ENCODE peak calls at places on chromosomes 11 and 22, in nine cellular contexts. One of them, this sample, is unnamed.

GRCh38 chr11:95337972-95338429 is 107.0 kb upstream of the SESN3 start:
- DNase-seq in K562: no peak
- DNase-seq in thyroid gland: no peak
- DNase-seq in prostate gland: no peak
- DNase-seq in body of pancreas: no peak
- DNase-seq in ovary: no peak
- DNase-seq in GM12891: no peak
- DNase-seq in heart left ventricle: no peak
- DNase-seq in A549: no peak
- DNase-seq in this sample: no peak

GRCh38 chr11:22522225-22522624 is 103.4 kb downstream of the FANCF start:
- DNase-seq in heart left ventricle: no peak
- DNase-seq in GM12891: no peak
- DNase-seq in A549: no peak
- DNase-seq in prostate gland: no peak
- DNase-seq in body of pancreas: no peak
- DNase-seq in ovary: no peak
- DNase-seq in thyroid gland: no peak
- DNase-seq in K562: no peak
- DNase-seq in this sample: no peak

GRCh38 chr11:33622231-33622630 is 78.4 kb downstream of the C11orf91 start:
- DNase-seq in thyroid gland: no peak
- DNase-seq in K562: no peak
- DNase-seq in ovary: no peak
- DNase-seq in heart left ventricle: peak
- DNase-seq in GM12891: no peak
- DNase-seq in prostate gland: no peak
- DNase-seq in body of pancreas: no peak
- DNase-seq in A549: no peak
- DNase-seq in this sample: no peak

GRCh38 chr11:13836666-13837065 is 125.9 kb upstream of the SPON1 start:
- DNase-seq in A549: no peak
- DNase-seq in K562: no peak
- DNase-seq in thyroid gland: no peak
- DNase-seq in prostate gland: no peak
- DNase-seq in heart left ventricle: no peak
- DNase-seq in ovary: no peak
- DNase-seq in body of pancreas: no peak
- DNase-seq in GM12891: no peak
- DNase-seq in this sample: no peak

GRCh38 chr11:86511086-86511551 is 136.4 kb downstream of the CCDC81 start:
- DNase-seq in thyroid gland: no peak
- DNase-seq in body of pancreas: no peak
- DNase-seq in ovary: no peak
- DNase-seq in GM12891: no peak
- DNase-seq in A549: peak
- DNase-seq in prostate gland: no peak
- DNase-seq in heart left ventricle: no peak
- DNase-seq in K562: no peak
- DNase-seq in this sample: no peak

GRCh38 chr11:128714881-128715280 is 21.0 kb downstream of the FLI1 start:
- DNase-seq in A549: no peak
- DNase-seq in heart left ventricle: no peak
- DNase-seq in body of pancreas: no peak
- DNase-seq in ovary: no peak
- DNase-seq in K562: no peak
- DNase-seq in thyroid gland: no peak
- DNase-seq in prostate gland: no peak
- DNase-seq in GM12891: no peak
- DNase-seq in this sample: no peak

GRCh38 chr22:27719535-27720227 is 81.9 kb downstream of the MN1 start:
- DNase-seq in A549: peak
- DNase-seq in K562: peak
- DNase-seq in body of pancreas: no peak
- DNase-seq in heart left ventricle: peak
- DNase-seq in prostate gland: peak
- DNase-seq in ovary: no peak
- DNase-seq in thyroid gland: peak
- DNase-seq in GM12891: no peak
- DNase-seq in this sample: no peak

GRCh38 chr11:116170526-116171120 is 602.2 kb downstream of the BUD13 start:
- DNase-seq in A549: no peak
- DNase-seq in prostate gland: no peak
- DNase-seq in K562: peak
- DNase-seq in GM12891: no peak
- DNase-seq in ovary: no peak
- DNase-seq in thyroid gland: no peak
- DNase-seq in heart left ventricle: no peak
- DNase-seq in body of pancreas: no peak
- DNase-seq in this sample: peak

GRCh38 chr11:66850588-66851250 is 6.1 kb upstream of the LRFN4 start:
- DNase-seq in heart left ventricle: peak
- DNase-seq in ovary: peak
- DNase-seq in K562: no peak
- DNase-seq in thyroid gland: no peak
- DNase-seq in body of pancreas: no peak
- DNase-seq in A549: no peak
- DNase-seq in prostate gland: no peak
- DNase-seq in GM12891: peak
- DNase-seq in this sample: no peak

GRCh38 chr11:95451682-95452081 is 220.7 kb upstream of the SESN3 start:
- DNase-seq in A549: no peak
- DNase-seq in thyroid gland: no peak
- DNase-seq in ovary: no peak
- DNase-seq in K562: no peak
- DNase-seq in heart left ventricle: no peak
- DNase-seq in prostate gland: no peak
- DNase-seq in body of pancreas: no peak
- DNase-seq in GM12891: no peak
- DNase-seq in this sample: no peak

GRCh38 chr11:113176971-113177370 is 137.4 kb upstream of the TTC12 start:
- DNase-seq in prostate gland: no peak
- DNase-seq in heart left ventricle: no peak
- DNase-seq in A549: no peak
- DNase-seq in K562: no peak
- DNase-seq in ovary: no peak
- DNase-seq in thyroid gland: no peak
- DNase-seq in GM12891: no peak
- DNase-seq in body of pancreas: no peak
- DNase-seq in this sample: no peak

GRCh38 chr22:36571991-36572390 is 43.0 kb upstream of the EIF3D start:
- DNase-seq in ovary: no peak
- DNase-seq in GM12891: no peak
- DNase-seq in thyroid gland: no peak
- DNase-seq in K562: no peak
- DNase-seq in prostate gland: no peak
- DNase-seq in A549: peak
- DNase-seq in body of pancreas: peak
- DNase-seq in heart left ventricle: no peak
- DNase-seq in this sample: no peak

GRCh38 chr11:117958949-117959348 is 27.2 kb upstream of the IL10RA start:
- DNase-seq in ovary: no peak
- DNase-seq in thyroid gland: no peak
- DNase-seq in body of pancreas: no peak
- DNase-seq in A549: no peak
- DNase-seq in prostate gland: no peak
- DNase-seq in heart left ventricle: no peak
- DNase-seq in K562: no peak
- DNase-seq in GM12891: no peak
- DNase-seq in this sample: no peak

DNA sequence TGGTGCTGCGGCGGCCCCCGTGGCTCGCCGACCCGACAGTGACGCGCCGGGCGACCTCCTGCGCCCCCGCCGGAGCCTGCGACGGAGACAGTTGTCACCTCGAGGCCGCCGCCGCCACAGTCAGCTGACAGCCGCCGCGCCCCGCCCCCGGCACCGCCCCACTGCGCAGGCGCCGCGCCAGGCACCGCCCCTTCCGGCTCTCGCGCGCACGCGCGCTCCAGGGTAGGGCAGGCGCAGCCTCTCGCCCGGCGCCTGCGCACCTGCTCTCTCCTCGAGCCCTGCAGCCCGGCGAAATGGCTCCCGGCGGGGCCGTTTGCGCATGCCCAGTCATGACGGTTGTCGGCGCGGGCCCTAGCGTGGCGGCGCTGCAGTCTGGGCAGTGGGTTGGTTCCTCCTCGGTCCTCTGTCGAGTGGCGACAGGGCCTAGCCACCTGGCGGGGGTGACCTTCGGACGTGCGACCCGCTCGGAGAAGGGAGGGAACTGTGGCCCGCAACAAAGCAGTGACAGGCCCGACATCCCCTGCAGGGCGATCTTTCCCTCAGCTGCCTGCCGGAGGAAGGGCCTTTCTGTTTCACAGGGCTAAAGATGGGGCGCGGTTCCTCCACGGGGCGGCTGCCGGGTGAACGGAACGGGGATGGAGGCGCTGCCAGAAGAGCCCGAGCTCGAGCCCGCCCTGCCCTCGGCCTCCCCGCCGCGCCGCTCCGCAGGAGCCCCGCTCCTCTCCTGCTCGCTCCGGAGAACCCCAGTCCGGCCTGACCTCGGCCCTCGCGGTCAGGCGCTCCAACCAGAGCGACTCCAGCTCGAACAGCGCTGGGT is at the start of gene TOLLIP:
- DNase-seq in body of pancreas: peak
- DNase-seq in thyroid gland: peak
- DNase-seq in prostate gland: peak
- DNase-seq in A549: peak
- DNase-seq in K562: peak
- DNase-seq in ovary: peak
- DNase-seq in heart left ventricle: peak
- DNase-seq in GM12891: peak
- DNase-seq in this sample: peak
- TF ChIP-seq POLR2A in body of pancreas: peak
- TF ChIP-seq POLR2A in thyroid gland: no peak
- TF ChIP-seq POLR2A in prostate gland: peak
- TF ChIP-seq POLR2A in A549: peak
- TF ChIP-seq POLR2A in K562: peak
- TF ChIP-seq POLR2A in ovary: peak
- TF ChIP-seq POLR2A in heart left ventricle: peak
- TF ChIP-seq POLR2A in GM12891: peak
- TF ChIP-seq POLR2A in this sample: peak

GRCh38 chr11:99176430-99176829 is 155.7 kb downstream of the CNTN5 start:
- DNase-seq in thyroid gland: no peak
- DNase-seq in body of pancreas: no peak
- DNase-seq in prostate gland: no peak
- DNase-seq in ovary: no peak
- DNase-seq in A549: no peak
- DNase-seq in K562: no peak
- DNase-seq in GM12891: no peak
- DNase-seq in heart left ventricle: no peak
- DNase-seq in this sample: no peak
- TF ChIP-seq POLR2A in thyroid gland: no peak
- TF ChIP-seq POLR2A in body of pancreas: no peak
- TF ChIP-seq POLR2A in prostate gland: no peak
- TF ChIP-seq POLR2A in ovary: no peak
- TF ChIP-seq POLR2A in A549: no peak
- TF ChIP-seq POLR2A in K562: no peak
- TF ChIP-seq POLR2A in GM12891: no peak
- TF ChIP-seq POLR2A in heart left ventricle: no peak
- TF ChIP-seq POLR2A in this sample: no peak

GRCh38 chr11:63889344-63889743 is 27.6 kb downstream of the RCOR2 start:
- DNase-seq in body of pancreas: peak
- DNase-seq in prostate gland: no peak
- DNase-seq in K562: no peak
- DNase-seq in heart left ventricle: no peak
- DNase-seq in A549: no peak
- DNase-seq in GM12891: no peak
- DNase-seq in ovary: no peak
- DNase-seq in thyroid gland: no peak
- DNase-seq in this sample: no peak

GRCh38 chr11:63890368-63890767 is 26.6 kb downstream of the RCOR2 start:
- DNase-seq in heart left ventricle: no peak
- DNase-seq in prostate gland: no peak
- DNase-seq in K562: no peak
- DNase-seq in ovary: no peak
- DNase-seq in thyroid gland: no peak
- DNase-seq in A549: no peak
- DNase-seq in GM12891: no peak
- DNase-seq in body of pancreas: no peak
- DNase-seq in this sample: no peak

GRCh38 chr11:63887600-63887999 is 29.4 kb downstream of the RCOR2 start:
- DNase-seq in K562: no peak
- DNase-seq in ovary: no peak
- DNase-seq in thyroid gland: no peak
- DNase-seq in body of pancreas: no peak
- DNase-seq in A549: no peak
- DNase-seq in GM12891: no peak
- DNase-seq in prostate gland: no peak
- DNase-seq in heart left ventricle: no peak
- DNase-seq in this sample: no peak

GRCh38 chr11:63892233-63892632 is 24.7 kb downstream of the RCOR2 start:
- DNase-seq in prostate gland: no peak
- DNase-seq in heart left ventricle: no peak
- DNase-seq in A549: no peak
- DNase-seq in GM12891: no peak
- DNase-seq in K562: no peak
- DNase-seq in thyroid gland: no peak
- DNase-seq in body of pancreas: no peak
- DNase-seq in ovary: no peak
- DNase-seq in this sample: no peak

GRCh38 chr11:63888170-63889086 is 28.5 kb downstream of the RCOR2 start:
- DNase-seq in GM12891: peak
- DNase-seq in thyroid gland: peak
- DNase-seq in heart left ventricle: peak
- DNase-seq in body of pancreas: peak
- DNase-seq in A549: peak
- DNase-seq in prostate gland: peak
- DNase-seq in ovary: peak
- DNase-seq in K562: peak
- DNase-seq in this sample: no peak
- TF ChIP-seq POLR2A in GM12891: peak
- TF ChIP-seq POLR2A in thyroid gland: no peak
- TF ChIP-seq POLR2A in heart left ventricle: no peak
- TF ChIP-seq POLR2A in body of pancreas: peak
- TF ChIP-seq POLR2A in A549: no peak
- TF ChIP-seq POLR2A in prostate gland: no peak
- TF ChIP-seq POLR2A in ovary: no peak
- TF ChIP-seq POLR2A in K562: peak
- TF ChIP-seq POLR2A in this sample: no peak

DNA sequence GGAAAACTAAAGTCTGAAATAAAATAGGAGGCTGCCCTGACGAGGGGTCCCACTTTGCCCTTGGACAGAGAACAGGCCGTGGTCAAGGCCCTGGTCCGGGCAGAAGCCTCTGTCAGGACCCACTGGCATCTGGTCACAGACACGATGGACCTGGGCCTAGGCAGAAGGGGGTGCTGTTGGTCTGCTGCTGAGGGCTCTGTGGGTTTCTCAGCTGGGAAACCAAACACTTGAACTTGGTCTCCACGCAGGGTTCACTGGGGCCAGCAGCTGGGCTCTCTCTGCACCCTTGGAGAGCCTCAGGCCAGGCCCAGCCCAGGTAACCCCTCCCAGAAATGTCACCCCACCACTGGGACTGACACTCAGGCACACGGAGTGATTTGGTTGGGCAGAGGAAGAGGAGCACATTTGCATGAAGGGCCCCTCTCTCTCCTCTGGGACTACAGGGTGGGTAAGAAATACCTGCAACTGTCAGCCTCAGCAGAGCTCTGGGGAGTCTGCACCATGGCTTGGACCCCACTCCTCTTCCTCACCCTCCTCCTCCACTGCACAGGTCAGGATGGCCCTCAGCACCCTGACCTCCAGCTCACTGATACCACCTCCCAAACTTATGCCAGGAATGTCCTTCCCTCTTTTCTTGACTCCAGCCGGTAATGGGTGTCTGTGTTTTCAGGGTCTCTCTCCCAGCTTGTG is 48.1 kb upstream of the TOP3B start:
- DNase-seq in body of pancreas: no peak
- DNase-seq in ovary: peak
- DNase-seq in A549: peak
- DNase-seq in thyroid gland: no peak
- DNase-seq in prostate gland: no peak
- DNase-seq in K562: peak
- DNase-seq in heart left ventricle: no peak
- DNase-seq in GM12891: no peak
- DNase-seq in this sample: peak
- TF ChIP-seq POLR2A in body of pancreas: no peak
- TF ChIP-seq POLR2A in ovary: no peak
- TF ChIP-seq POLR2A in A549: no peak
- TF ChIP-seq POLR2A in thyroid gland: no peak
- TF ChIP-seq POLR2A in prostate gland: no peak
- TF ChIP-seq POLR2A in K562: no peak
- TF ChIP-seq POLR2A in heart left ventricle: no peak
- TF ChIP-seq POLR2A in GM12891: peak
- TF ChIP-seq POLR2A in this sample: no peak